ENCODE peak calls at places on chromosomes 2 and 18, in six cellular contexts. E is hepatocyte, A is OCI-LY7, U is fibroblast of lung, C is Peyer's patch, T is upper lobe of right lung. D is an unnamed sample. For H3K36me3 and H3K9me3, the result is how much of the 10 kb centered on the place peaks cover.

GRCh38 chr2:220166616-220167015 is 539.2 kb downstream of the SLC4A3 start:
- DNase-seq in E (no peak), A (no peak), U (no peak), C (no peak), T (no peak), D (no peak)

GRCh38 chr2:31318360-31319336 is 84.7 kb downstream of the EHD3 start:
- DNase-seq in E (no peak), A (peak), U (peak), C (no peak), T (no peak), D (peak)

GRCh38 chr2:161625314-161625919 is 1.2 kb downstream of the SLC4A10 start:
- DNase-seq in E (peak), A (no peak), U (no peak), C (no peak), T (peak), D (no peak)

GRCh38 chr18:36389811-36390581 is 92.5 kb downstream of the FHOD3 start:
- DNase-seq in E (no peak), A (no peak), U (no peak), C (no peak), T (no peak), D (no peak)

GRCh38 chr2:219662566-219662965 is 35.1 kb downstream of the SLC4A3 start:
- DNase-seq in E (no peak), A (no peak), U (no peak), C (no peak), T (no peak), D (no peak)

GRCh38 chr2:233829193-233830110 is 24.9 kb downstream of the HJURP start:
- DNase-seq in E (no peak), A (no peak), U (no peak), C (peak), T (peak), D (no peak)

GRCh38 chr18:3916082-3916481 is 466.1 kb downstream of the TGIF1 start:
- DNase-seq in E (no peak), A (no peak), U (no peak), C (no peak), T (no peak), D (no peak)

GRCh38 chr2:160367887-160368286 is 125.7 kb downstream of the RBMS1 start:
- DNase-seq in E (peak), A (peak), U (peak), C (no peak), T (no peak), D (peak)

GRCh38 chr2:30994227-30995056 is 143.8 kb downstream of the GALNT14 start:
- DNase-seq in E (no peak), A (no peak), U (no peak), C (no peak), T (no peak), D (no peak)

GRCh38 chr2:236794558-236794957 is 224.9 kb downstream of the ACKR3 start:
- DNase-seq in E (no peak), A (no peak), U (no peak), C (no peak), T (no peak), D (no peak)

GRCh38 chr18:61992285-61992684 is 99.5 kb upstream of the RNF152 start:
- DNase-seq in E (peak), A (no peak), U (peak), C (no peak), T (no peak), D (peak)
- H3K4me3 ChIP-seq in E (no peak), A (no peak), U (no peak), C (no peak), T (no peak), D (no peak)

GRCh38 chr2:28855193-28855592 is 14.9 kb downstream of the TRMT61B start:
- DNase-seq in E (no peak), A (no peak), U (peak), C (no peak), T (no peak), D (no peak)

DNA sequence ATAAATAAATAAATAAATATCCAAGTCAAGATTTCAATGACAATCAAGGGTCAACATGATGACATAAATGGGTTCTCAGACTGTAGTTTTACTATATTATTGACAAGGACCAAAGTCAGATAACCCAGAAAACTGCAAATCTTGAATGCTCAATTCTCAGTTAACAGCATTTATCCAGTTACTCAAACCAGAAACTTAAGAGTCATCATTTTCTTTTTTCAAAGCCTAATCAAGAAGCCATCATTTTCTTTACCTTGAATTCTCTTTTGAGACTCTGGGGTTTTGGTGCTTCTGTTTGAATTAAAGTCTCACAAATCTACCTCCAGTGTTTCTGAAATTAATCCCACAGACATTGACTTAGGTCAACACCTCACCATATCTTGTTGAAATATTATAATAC is 14.1 kb downstream of the TRMT61B start:
- DNase-seq in E (no peak), A (no peak), U (no peak), C (no peak), T (no peak), D (no peak)
- H3K36me3 ChIP-seq in E (under half), A (half or more), U (under half), C (under half), T (under half), D (under half)

GRCh38 chr18:78622251-78622953 is 357.2 kb upstream of the SALL3 start:
- DNase-seq in E (no peak), A (no peak), U (no peak), C (peak), T (no peak), D (no peak)
- H3K9me3 ChIP-seq in E (under half), A (under half), U (under half), C (under half), T (under half), D (under half)

DNA sequence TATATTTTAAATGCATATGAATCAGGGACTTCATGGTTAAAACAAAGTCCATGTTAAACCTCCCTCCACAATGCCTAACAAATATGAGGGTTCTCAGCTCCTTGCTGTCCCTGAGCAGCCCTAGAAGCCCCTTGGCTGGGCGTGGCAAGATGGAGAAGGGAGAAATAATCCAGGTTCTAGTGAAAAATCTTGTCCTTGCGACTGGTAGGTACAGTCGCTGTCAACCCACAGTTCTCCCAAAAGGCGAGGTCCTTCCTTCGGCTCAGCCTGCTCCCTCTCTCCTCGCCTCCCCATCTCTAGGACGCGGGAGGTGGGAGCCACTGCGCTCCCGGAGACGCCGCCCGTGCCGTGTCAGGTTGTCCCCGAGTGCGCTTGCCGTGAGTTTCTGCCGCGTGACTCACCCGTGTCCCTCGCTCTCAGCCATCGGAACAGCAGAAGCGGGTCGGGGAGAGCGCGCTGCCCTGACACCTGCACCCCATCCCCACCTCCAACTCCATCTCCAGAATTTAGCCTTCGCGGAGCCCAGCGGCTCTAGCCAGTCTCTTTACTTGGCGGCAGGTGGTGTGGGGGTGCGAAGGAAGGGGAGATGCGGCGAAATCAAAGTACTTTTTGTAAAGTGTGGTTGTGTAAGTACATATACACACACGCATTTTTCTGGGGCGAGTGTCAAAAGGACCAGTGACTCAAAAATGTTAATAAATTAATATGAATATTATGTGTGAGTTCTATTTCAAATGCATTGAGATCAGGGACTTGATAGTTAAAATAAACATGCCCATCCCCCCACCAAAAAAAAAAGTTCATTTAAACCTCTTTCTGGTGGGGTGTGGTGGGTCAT is 65.1 kb upstream of the TMEM17 start:
- DNase-seq in E (peak), A (no peak), U (no peak), C (peak), T (peak), D (no peak)
- H3K4me3 ChIP-seq in E (no peak), A (no peak), U (peak), C (peak), T (peak), D (no peak)